ENCODE peak calls at places on chromosomes 6 and 20, in four cellular contexts. A is prostate gland, K is PC-3, L is transverse colon. J is an unnamed sample. For H3K27me3, the result is how much of the 10 kb centered on the place peaks cover.

GRCh38 chr20:45100563-45101245 is at the start of gene KCNS1:
- DNase-seq in A (no peak), K (no peak), L (no peak), J (peak)

GRCh38 chr6:166760288-166760687 is 133.2 kb upstream of the RPS6KA2 start:
- DNase-seq in A (no peak), K (no peak), L (no peak), J (no peak)

GRCh38 chr6:119686240-119686639 is 336.7 kb upstream of the MAN1A1 start:
- DNase-seq in A (no peak), K (no peak), L (no peak), J (no peak)

GRCh38 chr6:33974030-33974429 is 170.2 kb upstream of the MLN start:
- DNase-seq in A (no peak), K (peak), L (no peak), J (no peak)

GRCh38 chr6:156189714-156190113 is 587.5 kb upstream of the ARID1B start:
- DNase-seq in A (no peak), K (no peak), L (no peak), J (no peak)

GRCh38 chr20:57006411-57007170 is 259.9 kb downstream of the BMP7 start:
- DNase-seq in A (no peak), K (peak), L (no peak), J (no peak)

GRCh38 chr6:53290547-53291510 is 57.9 kb downstream of the ELOVL5 start:
- DNase-seq in A (no peak), K (no peak), L (no peak), J (no peak)

GRCh38 chr6:169958510-169958909 is 207.1 kb downstream of the ERMARD start:
- DNase-seq in A (no peak), K (no peak), L (no peak), J (no peak)

GRCh38 chr6:150347845-150348244 is 21.0 kb upstream of the IYD start:
- DNase-seq in A (no peak), K (no peak), L (no peak), J (no peak)

GRCh38 chr6:147441751-147442150 is 66.7 kb upstream of the SAMD5 start:
- DNase-seq in A (no peak), K (no peak), L (no peak), J (no peak)

GRCh38 chr6:16146527-16146955 is 17.7 kb downstream of the MYLIP start:
- DNase-seq in A (peak), K (no peak), L (no peak), J (peak)

GRCh38 chr6:36028887-36029324 is 1.3 kb downstream of the MAPK14 start:
- DNase-seq in A (peak), K (peak), L (peak), J (peak)

GRCh38 chr20:38880952-38881735 is 45.1 kb upstream of the FAM83D start:
- DNase-seq in A (no peak), K (no peak), L (no peak), J (no peak)

GRCh38 chr6:4185846-4186245 is 50.5 kb upstream of the ECI2 start:
- DNase-seq in A (no peak), K (no peak), L (no peak), J (no peak)

GRCh38 chr6:45690846-45691245 is 313.1 kb upstream of the SUPT3H start:
- DNase-seq in A (no peak), K (peak), L (no peak), J (no peak)

GRCh38 chr6:138580040-138580439 is 80.7 kb upstream of the NHSL1 start:
- DNase-seq in A (no peak), K (no peak), L (no peak), J (no peak)

GRCh38 chr20:43963872-43964791 is 49.5 kb downstream of the TOX2 start:
- DNase-seq in A (no peak), K (peak), L (peak), J (no peak)

GRCh38 chr20:19815553-19815991 is 57.5 kb downstream of the RIN2 start:
- DNase-seq in A (no peak), K (peak), L (no peak), J (no peak)

GRCh38 chr6:163260911-163261310 is 153.6 kb upstream of the QKI start:
- DNase-seq in A (no peak), K (no peak), L (no peak), J (no peak)

GRCh38 chr20:25063546-25063945 is 5.6 kb upstream of the ACSS1 start:
- DNase-seq in A (no peak), K (no peak), L (peak), J (no peak)
- H3K27me3 ChIP-seq in A (under half), K (under half), L (under half), J (under half)

GRCh38 chr6:37862415-37862814 is 42.9 kb downstream of the ZFAND3 start:
- DNase-seq in A (no peak), K (no peak), L (no peak), J (no peak)
- H3K27me3 ChIP-seq in A (under half), K (under half), L (under half), J (under half)

GRCh38 chr6:108175176-108175591 is 9.4 kb downstream of the NR2E1 start:
- DNase-seq in A (no peak), K (no peak), L (no peak), J (no peak)
- H3K27me3 ChIP-seq in A (under half), K (under half), L (half or more), J (half or more)

DNA sequence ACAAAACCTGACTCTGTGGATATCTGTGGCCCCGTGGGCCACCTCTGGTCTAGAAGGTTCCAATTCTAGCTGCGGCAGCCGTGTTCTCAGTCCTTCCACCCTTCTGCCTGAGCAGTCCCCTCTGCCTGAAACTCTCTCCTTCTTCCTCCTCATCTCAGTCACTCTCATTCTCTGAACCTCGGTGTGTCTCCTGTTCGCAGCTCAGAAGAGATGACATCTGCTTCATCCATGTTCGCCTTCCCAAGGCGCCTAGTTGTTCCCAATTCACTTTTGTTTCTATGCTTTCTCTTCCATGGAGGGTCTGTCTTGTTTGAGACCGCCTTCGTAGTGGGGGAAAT is 95.5 kb downstream of the CEBPB start:
- DNase-seq in A (no peak), K (no peak), L (no peak), J (no peak)
- H3K27me3 ChIP-seq in A (under half), K (under half), L (under half), J (under half)

GRCh38 chr6:100449239-100449691 is 15.5 kb downstream of the SIM1 start:
- DNase-seq in A (no peak), K (no peak), L (no peak), J (no peak)
- H3K27me3 ChIP-seq in A (under half), K (under half), L (half or more), J (half or more)

GRCh38 chr6:122008105-122009100 is 391.0 kb upstream of the HSF2 start:
- DNase-seq in A (no peak), K (no peak), L (no peak), J (no peak)
- H3K27me3 ChIP-seq in A (under half), K (under half), L (under half), J (under half)

DNA sequence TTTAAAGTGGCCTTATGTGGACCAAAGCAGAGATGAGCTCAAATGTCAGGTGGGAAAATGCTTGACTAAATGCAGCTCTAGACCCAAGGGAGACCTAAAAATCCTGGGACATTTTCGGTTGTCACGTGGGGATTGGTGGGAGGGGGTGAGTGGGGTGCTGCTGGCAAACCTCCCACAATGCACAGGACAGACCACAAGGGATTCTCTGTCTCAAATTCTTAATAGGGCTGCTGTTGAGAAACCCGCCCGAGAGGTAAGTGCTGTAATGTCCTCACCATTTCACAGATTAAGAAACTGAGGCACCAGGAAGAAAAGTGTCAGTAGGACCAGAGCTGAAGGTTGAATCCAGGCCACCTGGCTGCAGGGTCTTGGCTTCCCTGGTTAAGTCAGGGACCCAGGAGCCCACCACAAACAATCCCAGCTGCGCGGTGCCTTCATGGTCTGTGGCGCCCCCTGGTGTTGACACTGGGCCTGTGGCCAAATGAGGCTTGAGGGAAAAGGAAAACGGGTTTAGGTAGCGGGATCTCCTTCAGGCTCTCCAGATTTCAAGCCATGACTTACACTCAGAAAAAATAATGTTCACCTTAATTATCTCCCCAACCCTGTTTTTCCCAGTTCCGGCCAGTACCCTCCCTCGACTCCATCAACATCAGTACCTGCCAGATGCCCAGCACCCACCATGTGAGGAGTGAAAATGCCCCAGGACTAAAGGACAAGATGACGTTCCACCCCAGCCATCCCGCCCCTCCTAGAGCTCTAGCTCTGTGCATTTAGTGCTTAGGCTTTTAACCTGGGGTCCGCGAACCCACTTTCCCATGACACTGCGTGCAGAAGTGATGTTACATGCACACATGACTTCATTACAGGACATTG is 7.2 kb downstream of the HLA-G start:
- DNase-seq in A (no peak), K (peak), L (peak), J (no peak)
- H3K27me3 ChIP-seq in A (under half), K (under half), L (half or more), J (under half)

DNA sequence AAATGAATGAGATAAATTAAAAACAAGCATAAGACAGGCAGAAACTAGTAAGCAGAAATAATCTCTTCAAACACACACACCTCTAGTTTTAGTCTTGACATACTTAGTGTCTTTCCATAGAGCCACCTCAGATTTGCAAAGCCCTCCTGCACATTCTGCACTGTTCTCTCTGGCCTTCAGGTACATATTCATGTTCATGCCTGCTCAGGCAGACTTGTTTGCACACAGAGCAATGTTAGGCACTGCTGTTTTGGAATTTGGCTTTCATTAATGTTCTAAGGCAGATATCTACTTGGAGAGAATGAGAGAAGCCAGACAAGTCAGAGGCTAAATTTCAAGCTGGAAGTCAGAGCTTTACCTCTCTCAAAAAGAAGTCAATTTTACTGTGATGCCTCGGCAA is 21.3 kb upstream of the DST start:
- DNase-seq in A (peak), K (no peak), L (no peak), J (no peak)
- H3K27me3 ChIP-seq in A (under half), K (under half), L (under half), J (under half)

GRCh38 chr6:7725412-7725811 is 487 bp upstream of the BMP6 start:
- DNase-seq in A (no peak), K (no peak), L (no peak), J (no peak)
- H3K27me3 ChIP-seq in A (under half), K (under half), L (half or more), J (under half)

GRCh38 chr20:59696476-59696875 is 92.1 kb downstream of the PHACTR3 start:
- DNase-seq in A (no peak), K (no peak), L (no peak), J (no peak)

GRCh38 chr20:59697082-59697481 is 92.7 kb downstream of the PHACTR3 start:
- DNase-seq in A (no peak), K (no peak), L (no peak), J (no peak)

GRCh38 chr20:59703046-59703445 is 98.7 kb downstream of the PHACTR3 start:
- DNase-seq in A (no peak), K (peak), L (no peak), J (no peak)

GRCh38 chr20:59701236-59701635 is 96.9 kb downstream of the PHACTR3 start:
- DNase-seq in A (no peak), K (no peak), L (no peak), J (no peak)

GRCh38 chr20:59698598-59698997 is 94.3 kb downstream of the PHACTR3 start:
- DNase-seq in A (no peak), K (no peak), L (no peak), J (no peak)
- H3K27me3 ChIP-seq in A (under half), K (half or more), L (under half), J (under half)

J was measured in small intestine.